ENCODE peak calls at places on chromosomes 2 and 18, in five cellular contexts. S is fibroblast of the aortic adventitia, U is endothelial cell of umbilical vein, M is neural crest cell, B is left ventricle myocardium inferior. G is an unnamed sample.

GRCh38 chr2:143205106-143205764 is 76.0 kb downstream of the ARHGAP15 start:
- DNase-seq in S (peak), U (peak), M (no peak), B (no peak), G (no peak)

GRCh38 chr2:31107588-31108300 is 30.5 kb downstream of the GALNT14 start:
- DNase-seq in S (peak), U (no peak), M (no peak), B (no peak), G (no peak)

GRCh38 chr2:101175991-101176390 is 24.8 kb upstream of the TBC1D8 start:
- DNase-seq in S (peak), U (no peak), M (no peak), B (no peak), G (no peak)

GRCh38 chr18:10245517-10246175 is 208.8 kb upstream of the APCDD1 start:
- DNase-seq in S (no peak), U (no peak), M (no peak), B (peak), G (no peak)

GRCh38 chr2:216478151-216478550 is 20.5 kb upstream of the RPL37A start:
- DNase-seq in S (peak), U (peak), M (peak), B (no peak), G (no peak)

GRCh38 chr2:52597361-52597760 is 1170.2 kb upstream of the CHAC2 start:
- DNase-seq in S (peak), U (no peak), M (no peak), B (no peak), G (no peak)

GRCh38 chr2:72138921-72139381 is 8.7 kb downstream of the CYP26B1 start:
- DNase-seq in S (no peak), U (no peak), M (no peak), B (peak), G (no peak)

GRCh38 chr2:235616846-235617245 is 123.0 kb downstream of the AGAP1 start:
- DNase-seq in S (peak), U (no peak), M (no peak), B (no peak), G (no peak)

GRCh38 chr2:213500881-213501280 is 216.6 kb downstream of the SPAG16 start:
- DNase-seq in S (no peak), U (no peak), M (no peak), B (no peak), G (no peak)

GRCh38 chr2:104443137-104443536 is 410.8 kb upstream of the POU3F3 start:
- DNase-seq in S (no peak), U (no peak), M (no peak), B (no peak), G (no peak)

GRCh38 chr2:67318014-67318413 is 79.1 kb upstream of the ETAA1 start:
- DNase-seq in S (no peak), U (no peak), M (no peak), B (no peak), G (no peak)

GRCh38 chr2:73985318-73986084 is 791 bp downstream of the TET3 start:
- DNase-seq in S (no peak), U (no peak), M (peak), B (peak), G (peak)

GRCh38 chr18:67301592-67301991 is 214.9 kb downstream of the DSEL start:
- DNase-seq in S (peak), U (no peak), M (no peak), B (no peak), G (no peak)

GRCh38 chr2:179427065-179427464 is 162.4 kb upstream of the SESTD1 start:
- DNase-seq in S (no peak), U (no peak), M (no peak), B (no peak), G (no peak)

GRCh38 chr2:27903649-27904544 is 13.4 kb downstream of the BABAM2 start:
- DNase-seq in S (no peak), U (peak), M (no peak), B (no peak), G (no peak)

GRCh38 chr2:83742117-83742782 is 716.8 kb downstream of the SUCLG1 start:
- DNase-seq in S (peak), U (peak), M (no peak), B (peak), G (no peak)

GRCh38 chr2:54106631-54107454 is 8.6 kb upstream of the ACYP2 start:
- DNase-seq in S (peak), U (peak), M (peak), B (no peak), G (peak)

GRCh38 chr2:95346236-95346737 is 49.1 kb downstream of the KCNIP3 start:
- DNase-seq in S (peak), U (no peak), M (no peak), B (peak), G (peak)

GRCh38 chr2:140786585-140786984 is 1344.2 kb downstream of the LRP1B start:
- DNase-seq in S (no peak), U (no peak), M (no peak), B (no peak), G (no peak)

GRCh38 chr2:4679391-4679790 is 976.0 kb downstream of the DCDC2C start:
- DNase-seq in S (no peak), U (no peak), M (no peak), B (no peak), G (no peak)

GRCh38 chr2:70010222-70011111 is 49.0 kb upstream of the ASPRV1 start:
- DNase-seq in S (peak), U (no peak), M (no peak), B (no peak), G (no peak)

GRCh38 chr2:41881249-41881648 is 166.6 kb upstream of the PKDCC start:
- DNase-seq in S (peak), U (no peak), M (no peak), B (no peak), G (no peak)

GRCh38 chr2:206856474-206856873 is 82.8 kb upstream of the CPO start:
- DNase-seq in S (peak), U (no peak), M (no peak), B (no peak), G (no peak)

GRCh38 chr18:44741070-44741469 is 60.4 kb downstream of the SETBP1 start:
- DNase-seq in S (no peak), U (no peak), M (no peak), B (no peak), G (no peak)

GRCh38 chr2:3142961-3143571 is 234.6 kb downstream of the EIPR1 start:
- DNase-seq in S (no peak), U (no peak), M (no peak), B (no peak), G (no peak)

GRCh38 chr2:231717281-231718180 is 9.2 kb downstream of the PTMA start:
- DNase-seq in S (no peak), U (no peak), M (no peak), B (no peak), G (peak)

GRCh38 chr18:13726972-13727331 is 479 bp downstream of the RNMT start:
- DNase-seq in S (no peak), U (no peak), M (peak), B (peak), G (peak)

GRCh38 chr18:13725566-13726227 is 661 bp downstream of the FAM210A start:
- DNase-seq in S (peak), U (peak), M (no peak), B (no peak), G (no peak)

GRCh38 chr18:13730486-13730885 is 4.0 kb downstream of the RNMT start:
- DNase-seq in S (no peak), U (no peak), M (no peak), B (no peak), G (no peak)

DNA sequence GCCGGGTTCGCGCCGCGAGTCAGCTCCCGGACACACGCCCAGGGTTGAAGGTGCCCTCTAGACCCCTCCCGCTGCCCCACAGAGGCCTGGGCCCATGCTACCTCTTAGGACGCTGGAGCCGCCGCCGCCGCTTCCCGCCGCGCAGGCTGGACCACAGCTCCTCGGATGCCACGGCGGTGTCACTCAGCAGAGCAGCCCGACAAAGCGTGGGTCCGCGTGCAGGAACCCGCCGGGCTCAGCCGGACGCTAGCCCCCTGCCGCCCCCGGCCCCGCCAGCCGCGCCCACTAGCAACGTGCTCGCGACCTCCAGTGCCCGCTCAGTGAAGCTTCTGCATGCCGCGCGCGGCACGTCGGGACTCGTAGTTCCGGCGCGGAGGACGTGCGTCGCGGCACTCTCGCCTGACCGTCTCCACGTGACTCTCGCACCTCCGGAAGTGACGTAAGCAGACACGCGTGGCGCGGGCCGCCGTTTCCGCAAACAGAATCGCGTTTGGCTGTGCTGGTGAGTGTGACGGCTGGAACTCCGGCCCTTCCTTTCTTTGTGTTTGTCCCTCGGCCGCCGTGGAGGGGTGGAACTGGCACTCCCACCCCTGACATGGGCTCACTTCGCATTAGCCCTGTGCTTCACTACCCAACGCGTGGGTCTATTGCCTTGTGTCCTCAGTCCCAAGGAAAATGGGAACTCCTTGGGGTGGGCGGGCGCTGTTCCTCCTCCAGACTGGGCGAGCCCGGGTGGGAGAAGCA is at the start of the genes FAM210A and RNMT:
- DNase-seq in S (peak), U (peak), M (peak), B (peak), G (peak)
- TF ChIP-seq CTCF in S (no peak), U (no peak), M (no peak), B (peak), G (peak)

GRCh38 chr2:221572180-221572820 is at the start of gene EPHA4:
- DNase-seq in S (peak), U (peak), M (peak), B (peak), G (peak)
- TF ChIP-seq CTCF in S (peak), U (no peak), M (no peak), B (peak), G (peak)

DNA sequence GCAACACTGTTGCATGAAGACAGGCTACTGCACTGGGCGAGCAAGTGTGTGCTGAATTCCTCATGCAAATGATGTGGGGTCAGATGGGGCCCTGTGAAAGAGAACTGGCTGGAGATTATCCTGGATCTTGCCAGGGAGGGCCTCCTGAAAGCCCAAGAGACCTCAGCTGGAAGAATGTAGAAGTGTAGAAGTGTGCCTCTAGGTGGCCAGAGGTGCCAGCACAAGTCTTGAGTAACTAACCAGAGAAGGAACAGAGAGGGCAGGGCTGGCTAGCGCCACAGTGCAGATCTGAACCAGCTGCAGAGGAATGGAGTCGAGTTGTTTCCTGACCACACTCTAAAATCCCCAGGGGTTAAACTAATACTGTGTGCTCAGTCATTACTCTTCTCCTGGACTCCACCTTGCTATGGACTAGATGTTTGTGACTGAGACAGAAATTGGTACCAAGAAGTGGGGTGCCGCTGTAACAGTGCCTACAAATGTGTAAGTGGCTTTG is 399.3 kb downstream of the LRATD1 start:
- DNase-seq in S (no peak), U (no peak), M (no peak), B (no peak), G (peak)
- TF ChIP-seq CTCF in S (no peak), U (no peak), M (no peak), B (no peak), G (peak)

DNA sequence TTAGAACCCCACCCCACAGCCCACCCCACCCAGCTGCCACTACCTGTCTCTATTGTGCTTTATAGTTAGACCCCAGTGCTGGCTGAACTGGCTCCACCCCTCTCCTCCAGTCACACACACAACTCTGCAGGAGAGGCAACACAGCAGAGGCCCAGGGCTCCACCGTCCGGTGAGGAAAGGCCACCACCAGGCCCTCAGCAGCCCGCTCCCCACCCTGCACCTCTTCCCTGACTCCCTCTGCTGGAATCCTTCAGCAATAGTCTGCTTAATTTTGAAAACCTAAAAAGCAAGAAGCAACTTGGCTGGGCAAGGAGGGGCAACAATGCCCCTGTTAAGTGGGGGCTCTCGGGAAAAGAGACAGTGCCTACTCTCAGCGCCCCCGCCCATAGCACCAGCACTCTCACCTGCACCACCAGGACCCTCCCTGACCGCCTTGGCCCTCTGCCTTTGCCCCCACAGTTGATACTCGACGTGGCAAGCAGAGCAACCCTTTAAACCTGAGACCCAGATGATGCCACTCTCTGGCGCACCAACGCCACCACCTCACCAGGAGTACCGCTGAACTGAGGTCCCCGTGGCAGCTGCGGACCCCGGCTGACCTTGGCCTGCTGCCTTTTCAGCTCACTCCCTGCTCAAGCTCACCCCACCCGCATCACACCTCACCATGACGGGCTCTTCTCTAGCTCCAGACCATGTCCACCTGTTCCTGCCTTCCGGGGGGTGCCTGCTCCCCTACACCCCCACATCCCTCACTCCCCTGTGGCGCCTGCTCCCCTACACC is 45.7 kb downstream of the NDUFA10 start:
- DNase-seq in S (peak), U (peak), M (peak), B (no peak), G (no peak)
- TF ChIP-seq CTCF in S (peak), U (peak), M (peak), B (peak), G (no peak)

GRCh38 chr2:224058048-224058775 is 19.1 kb upstream of the SERPINE2 start:
- DNase-seq in S (no peak), U (no peak), M (no peak), B (no peak), G (no peak)
- TF ChIP-seq CTCF in S (no peak), U (no peak), M (no peak), B (peak), G (no peak)

GRCh38 chr2:120204022-120204405 is 19.2 kb downstream of the TMEM185B start:
- DNase-seq in S (no peak), U (no peak), M (no peak), B (no peak), G (no peak)
- TF ChIP-seq CTCF in S (no peak), U (peak), M (no peak), B (no peak), G (no peak)